ENCODE peak calls at places on chromosomes 4 and X, in five cellular contexts. A is GM12891, W is transverse colon, K is H54, N is gastrocnemius medialis. I is an unnamed sample.

GRCh38 chr4:98343640-98344039 is 82.5 kb downstream of the RAP1GDS1 start:
- DNase-seq in A (no peak), K (no peak), N (no peak), W (no peak), I (no peak)

GRCh38 chr4:185066179-185066578 is 47.9 kb downstream of the HELT start:
- DNase-seq in A (no peak), W (no peak), K (no peak), N (no peak), I (no peak)

GRCh38 chr4:24876431-24876830 is 36.4 kb downstream of the CCDC149 start:
- DNase-seq in W (no peak), N (no peak), K (no peak), A (no peak), I (no peak)

GRCh38 chrX:26032141-26032917 is 105.8 kb upstream of the MAGEB18 start:
- DNase-seq in W (no peak), N (no peak), A (no peak), K (no peak), I (no peak)

GRCh38 chr4:159389756-159390155 is 286.9 kb downstream of the RAPGEF2 start:
- DNase-seq in N (no peak), A (no peak), K (no peak), W (no peak), I (no peak)

GRCh38 chr4:62881901-62882300 is 1527.3 kb downstream of the TECRL start:
- DNase-seq in K (no peak), N (no peak), A (no peak), W (no peak), I (no peak)

GRCh38 chr4:185165605-185166063 is 22.6 kb downstream of the SLC25A4 start:
- DNase-seq in W (no peak), A (no peak), K (no peak), N (no peak), I (no peak)

GRCh38 chrX:34563809-34564208 is 93.3 kb downstream of the TMEM47 start:
- DNase-seq in W (no peak), N (no peak), A (no peak), K (no peak), I (no peak)

GRCh38 chr4:171846232-171846631 is 33.0 kb downstream of the GALNTL6 start:
- DNase-seq in K (no peak), W (peak; percentile 50), N (no peak), A (peak; percentile 8), I (peak; percentile 29)

GRCh38 chrX:47218280-47218919 is at the start of gene CDK16:
- DNase-seq in W (peak; percentile 86), N (peak; percentile 37), A (peak; percentile 71), K (peak; percentile 35), I (peak; percentile 84)

GRCh38 chr4:184309241-184310170 is 91.8 kb upstream of the ENPP6 start:
- DNase-seq in W (no peak), A (no peak), K (no peak), N (no peak), I (no peak)

GRCh38 chrX:40153335-40154221 is 55.8 kb upstream of the BCOR start:
- DNase-seq in A (no peak), K (peak; percentile 39), W (peak; percentile 68), N (no peak), I (no peak)

GRCh38 chr4:15366660-15367059 is 61.2 kb upstream of the C1QTNF7 start:
- DNase-seq in K (no peak), W (no peak), A (no peak), N (no peak), I (no peak)

GRCh38 chr4:86999244-86999643 is 64.4 kb downstream of the AFF1 start:
- DNase-seq in W (no peak), A (no peak), K (no peak), N (no peak), I (no peak)

GRCh38 chr4:138976526-138976925 is 39.1 kb upstream of the NOCT start:
- DNase-seq in N (no peak), A (no peak), W (no peak), K (no peak), I (no peak)

GRCh38 chr4:98864560-98864959 is 64.4 kb downstream of the EIF4E start:
- DNase-seq in W (peak; percentile 13), A (no peak), N (no peak), K (no peak), I (no peak)

GRCh38 chr4:183723561-183724228 is 64.6 kb downstream of the TRAPPC11 start:
- DNase-seq in W (no peak), A (no peak), K (no peak), N (no peak), I (no peak)

GRCh38 chr4:42296196-42296595 is 101.1 kb upstream of the SHISA3 start:
- DNase-seq in A (no peak), N (no peak), K (no peak), W (no peak), I (no peak)

GRCh38 chr4:108393870-108394269 is 225.1 kb upstream of the LEF1 start:
- DNase-seq in A (no peak), K (no peak), N (no peak), W (no peak), I (no peak)

GRCh38 chr4:1090036-1090435 is 23.3 kb downstream of the RNF212 start:
- DNase-seq in N (no peak), K (no peak), W (no peak), A (no peak), I (no peak)

GRCh38 chr4:184825394-184826314 is at the start of gene ACSL1:
- DNase-seq in N (peak; percentile 80), A (peak; percentile 92), W (peak; percentile 76), K (peak; percentile 68), I (peak; percentile 76)

GRCh38 chrX:97685753-97686152 is 802.0 kb downstream of the RPA4 start:
- DNase-seq in W (no peak), A (no peak), N (no peak), K (peak; percentile 5), I (no peak)

GRCh38 chrX:49174723-49175122 is 3.0 kb downstream of the PLP2 start:
- DNase-seq in W (no peak), A (no peak), N (no peak), K (no peak), I (no peak)

GRCh38 chrX:49171752-49172279 is at the start of gene PLP2:
- DNase-seq in A (no peak), N (no peak), W (peak; percentile 79), K (no peak), I (peak; percentile 60)

GRCh38 chrX:49175875-49176274 is 4.2 kb downstream of the PLP2 start:
- DNase-seq in K (no peak), N (no peak), A (no peak), W (no peak), I (no peak)

GRCh38 chrX:49175435-49175834 is 3.7 kb downstream of the PLP2 start:
- DNase-seq in W (no peak), N (no peak), A (no peak), K (no peak), I (no peak)

GRCh38 chrX:49172280-49172780 is 632 bp downstream of the PLP2 start:
- DNase-seq in W (peak; percentile 85), K (no peak), N (peak; percentile 41), A (peak; percentile 52), I (peak; percentile 75)
- TF ChIP-seq POLR2A in W (peak; percentile 5), K (peak; percentile 9), N (peak; percentile 51), A (no peak), I (no peak)

GRCh38 chrX:133538148-133538547 is 122.9 kb upstream of the GPC4 start:
- DNase-seq in N (peak; percentile 16), K (no peak), W (no peak), A (no peak), I (no peak)
- TF ChIP-seq POLR2A in N (no peak), K (no peak), W (no peak), A (no peak), I (no peak)

GRCh38 chr4:48854982-48855381 is 24.1 kb downstream of the OCIAD1 start:
- DNase-seq in K (no peak), A (no peak), N (no peak), W (no peak), I (no peak)

GRCh38 chr4:48854395-48854683 is 23.5 kb downstream of the OCIAD1 start:
- DNase-seq in W (no peak), A (no peak), N (no peak), K (no peak), I (no peak)

GRCh38 chr4:48858130-48858529 is 27.2 kb downstream of the OCIAD1 start:
- DNase-seq in A (no peak), N (no peak), W (no peak), K (no peak), I (no peak)

GRCh38 chr4:48851651-48852050 is 20.8 kb downstream of the OCIAD1 start:
- DNase-seq in A (no peak), K (no peak), W (no peak), N (no peak), I (no peak)

GRCh38 chr4:48853604-48854394 is 22.9 kb downstream of the OCIAD1 start:
- DNase-seq in K (no peak), W (no peak), N (no peak), A (no peak), I (no peak)
- TF ChIP-seq POLR2A in K (no peak), W (no peak), N (no peak), A (no peak), I (no peak)

GRCh38 chrX:8034058-8034457 is 106.8 kb upstream of the PNPLA4 start:
- DNase-seq in A (no peak), W (no peak), K (no peak), N (no peak), I (no peak)
- TF ChIP-seq POLR2A in A (no peak), W (no peak), K (no peak), N (no peak), I (no peak)

DNA sequence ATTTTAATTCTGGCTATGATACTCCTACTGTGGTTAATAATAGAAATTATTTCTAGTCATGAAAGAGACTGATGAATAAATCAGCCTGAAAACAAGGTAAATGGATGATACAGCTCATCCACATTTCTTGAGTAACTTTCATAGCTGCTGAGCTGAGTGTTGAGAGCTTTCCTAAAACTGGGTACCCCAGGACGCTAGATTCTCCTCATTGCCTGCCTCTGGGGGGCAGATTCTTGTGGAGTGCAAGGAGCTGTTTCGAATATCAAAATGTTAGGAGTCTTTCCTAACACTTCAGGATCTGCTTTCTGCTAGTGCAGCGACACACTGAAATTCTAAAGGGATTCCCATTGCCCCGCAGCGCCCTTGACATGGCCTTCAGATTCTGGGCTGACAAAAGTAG is 2.1 kb downstream of the MND1 start:
- DNase-seq in N (no peak), W (no peak), A (no peak), K (no peak), I (no peak)
- TF ChIP-seq POLR2A in N (no peak), W (no peak), A (no peak), K (no peak), I (no peak)

DNA sequence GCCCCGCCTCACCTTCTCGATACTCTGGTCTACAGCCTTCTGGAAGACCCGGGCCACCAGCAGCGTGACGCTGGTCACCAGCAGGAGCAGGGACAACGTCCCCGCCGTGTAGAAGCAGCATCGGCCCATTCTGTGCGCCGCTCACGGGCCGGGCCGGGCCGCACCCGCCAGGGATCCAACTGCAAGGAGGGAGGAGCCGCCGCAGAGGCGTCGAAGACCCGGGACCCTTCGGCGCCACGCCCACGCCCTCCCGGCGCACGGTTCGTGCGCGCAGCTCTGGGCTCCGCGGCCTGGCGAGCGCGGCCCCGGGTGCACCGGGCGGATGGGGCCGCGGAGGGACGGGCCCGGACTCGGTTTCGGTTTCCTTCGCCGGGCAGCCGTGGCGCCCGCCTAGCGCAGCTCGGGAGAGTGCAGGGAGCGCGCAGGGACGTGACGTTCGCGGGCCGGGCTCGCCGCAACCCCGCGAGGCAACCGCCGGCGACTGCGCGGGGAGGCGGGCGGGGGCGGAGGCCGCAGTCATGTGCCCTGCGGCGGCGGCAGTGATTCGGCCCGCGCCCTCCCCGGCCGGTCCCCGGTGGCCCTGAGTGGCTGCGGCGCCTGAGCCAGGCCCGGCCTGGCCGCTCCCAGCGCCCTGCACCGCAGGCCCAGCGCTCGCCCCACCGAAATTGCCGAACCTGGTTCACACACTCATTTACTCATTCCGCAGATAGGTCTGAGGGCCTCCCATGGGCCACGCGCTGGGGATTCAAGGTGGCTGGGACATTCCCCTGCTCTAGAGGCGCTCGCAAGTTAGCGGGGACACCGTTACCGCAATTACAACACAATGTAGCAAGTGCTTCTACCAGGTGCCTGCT is at the start of gene SCARB2:
- DNase-seq in N (peak; percentile 85), W (peak; percentile 91), A (peak; percentile 64), K (peak; percentile 70), I (peak; percentile 91)
- TF ChIP-seq POLR2A in N (peak; percentile 96), W (peak; percentile 76), A (no peak), K (peak; percentile 72), I (peak; percentile 78)